ENCODE peak calls at places on chromosomes 11 and 22, in seven cellular contexts. R is SW 1271; Z is activated CD8-positive, alpha-beta T cell treated with anti-CD3 and anti-CD28 coated beads for 36 hours; O is Kasumi-1; L is mucosa of gallbladder; Q is activated effector memory CD4-positive, alpha-beta T cell treated with Interleukin-2 at 50 U/mL for 16 hours; J is NCI-H2081. H is an unnamed sample.
A peak's percentile ranks its signal among the peaks of the same experiment; 100 is the strongest.

GRCh38 chr11:2929880-2930704 is 872 bp upstream of the PHLDA2 start:
- DNase-seq in L (no peak), Z (peak; percentile 80), R (peak; percentile 74), O (peak; percentile 22), Q (no peak), J (peak; percentile 14), H (no peak)

GRCh38 chr11:77993902-77994301 is 566 bp downstream of the INTS4 start:
- DNase-seq in Z (no peak), J (no peak), L (no peak), Q (no peak), O (no peak), R (no peak), H (no peak)

GRCh38 chr11:44760917-44761545 is 34.3 kb downstream of the TSPAN18 start:
- DNase-seq in O (no peak), J (no peak), R (peak; percentile 57), Z (no peak), Q (no peak), L (peak; percentile 71), H (no peak)

GRCh38 chr22:42724062-42724461 is 3.4 kb upstream of the A4GALT start:
- DNase-seq in Q (no peak), J (no peak), R (no peak), Z (no peak), O (no peak), L (no peak), H (no peak)

GRCh38 chr11:100867601-100868000 is 180.5 kb downstream of the ARHGAP42 start:
- DNase-seq in Z (no peak), R (no peak), Q (no peak), J (no peak), O (no peak), L (no peak), H (no peak)

GRCh38 chr11:32888805-32889204 is 3.8 kb upstream of the QSER1 start:
- DNase-seq in Q (no peak), O (no peak), L (no peak), J (no peak), Z (no peak), R (no peak), H (no peak)

GRCh38 chr22:20128902-20129746 is 2.5 kb upstream of the ZDHHC8 start:
- DNase-seq in L (no peak), Q (peak; percentile 46), R (peak; percentile 12), O (peak; percentile 24), Z (peak; percentile 72), J (peak; percentile 16), H (no peak)

GRCh38 chr22:50019316-50019715 is 6.8 kb upstream of the IL17REL start:
- DNase-seq in L (no peak), R (no peak), J (no peak), Q (no peak), O (no peak), Z (peak; percentile 48), H (no peak)

GRCh38 chr11:62147545-62147944 is 23.7 kb downstream of the INCENP start:
- DNase-seq in L (no peak), J (no peak), O (no peak), Q (no peak), R (no peak), Z (no peak), H (no peak)

GRCh38 chr11:34631297-34631696 is 10.4 kb downstream of the EHF start:
- DNase-seq in Z (no peak), Q (no peak), O (no peak), L (no peak), R (no peak), J (no peak), H (no peak)

GRCh38 chr11:79269923-79270322 is 170.9 kb downstream of the TENM4 start:
- DNase-seq in J (no peak), O (no peak), Z (no peak), R (no peak), Q (no peak), L (no peak), H (no peak)

GRCh38 chr11:28472904-28473303 is 364.7 kb downstream of the METTL15 start:
- DNase-seq in R (no peak), Z (no peak), O (no peak), Q (no peak), L (no peak), J (no peak), H (no peak)

GRCh38 chr22:23533328-23533762 is 46.7 kb downstream of the IGLL1 start:
- DNase-seq in R (no peak), O (peak; percentile 15), J (peak; percentile 17), L (no peak), Z (peak; percentile 59), Q (no peak), H (no peak)

GRCh38 chr11:73281201-73281741 is 9.1 kb downstream of the P2RY6 start:
- DNase-seq in O (peak; percentile 41), J (no peak), R (no peak), Z (no peak), L (no peak), Q (no peak), H (no peak)

GRCh38 chr11:31699066-31699465 is 112.1 kb downstream of the PAX6 start:
- DNase-seq in J (no peak), Z (no peak), O (no peak), R (no peak), Q (no peak), L (no peak), H (no peak)